ENCODE peak calls at places on chromosome 10, in five cellular contexts. I is K562, U is HepG2, C is GM12878, P is H1. V is an unnamed sample.

GRCh38 chr10:62099299-62099698 is 169.3 kb downstream of the RTKN2 start:
- DNase-seq in I (no peak), P (no peak), U (no peak), C (no peak), V (no peak)

GRCh38 chr10:104045151-104046089 is 40.3 kb downstream of the COL17A1 start:
- DNase-seq in I (peak), C (no peak), P (peak), U (peak), V (peak)

GRCh38 chr10:34079702-34080484 is 735.2 kb downstream of the PARD3 start:
- DNase-seq in I (no peak), P (no peak), C (no peak), U (no peak), V (no peak)

GRCh38 chr10:124332426-124332825 is 86.3 kb downstream of the OAT start:
- DNase-seq in P (no peak), U (no peak), I (no peak), C (no peak), V (no peak)

GRCh38 chr10:104035817-104036384 is 49.8 kb downstream of the COL17A1 start:
- DNase-seq in U (no peak), P (no peak), I (no peak), C (no peak), V (no peak)

GRCh38 chr10:60818134-60818770 is 40.0 kb downstream of the CDK1 start:
- DNase-seq in U (no peak), I (no peak), C (no peak), P (no peak), V (no peak)

GRCh38 chr10:26733750-26734568 is 36.5 kb downstream of the PDSS1 start:
- DNase-seq in I (no peak), C (no peak), U (peak), P (no peak), V (no peak)

GRCh38 chr10:70540789-70541360 is 61.7 kb downstream of the PRF1 start:
- DNase-seq in I (no peak), C (no peak), U (no peak), P (no peak), V (no peak)

GRCh38 chr10:14302035-14302434 is 28.7 kb downstream of the FRMD4A start:
- DNase-seq in P (no peak), I (peak), C (no peak), U (no peak), V (no peak)

GRCh38 chr10:14547826-14548225 is 217.1 kb upstream of the FRMD4A start:
- DNase-seq in P (no peak), C (no peak), U (no peak), I (no peak), V (no peak)

GRCh38 chr10:131744356-131744755 is 156.5 kb upstream of the PPP2R2D start:
- DNase-seq in I (no peak), U (no peak), C (no peak), P (no peak), V (no peak)

GRCh38 chr10:16933799-16934198 is 116.6 kb upstream of the RSU1 start:
- DNase-seq in I (no peak), C (no peak), P (no peak), U (no peak), V (no peak)

GRCh38 chr10:132784582-132785432 is 1.1 kb downstream of the NKX6-2 start:
- DNase-seq in U (no peak), C (no peak), P (no peak), I (no peak), V (no peak)

GRCh38 chr10:124059552-124059951 is 33.8 kb downstream of the CHST15 start:
- DNase-seq in C (no peak), P (no peak), U (no peak), I (no peak), V (no peak)

GRCh38 chr10:68516766-68517165 is 10.6 kb downstream of the SLC25A16 start:
- DNase-seq in U (no peak), P (no peak), C (no peak), I (no peak), V (no peak)

GRCh38 chr10:71766717-71767419 is 6.5 kb downstream of the VSIR start:
- DNase-seq in U (peak), C (no peak), I (peak), P (no peak), V (peak)

GRCh38 chr10:12873172-12873571 is 128.3 kb downstream of the CCDC3 start:
- DNase-seq in C (no peak), P (no peak), U (no peak), I (no peak), V (no peak)

GRCh38 chr10:13877154-13877909 is 290.6 kb downstream of the PRPF18 start:
- DNase-seq in P (no peak), I (no peak), U (peak), C (no peak), V (no peak)

GRCh38 chr10:129642427-129642826 is 175.4 kb downstream of the MGMT start:
- DNase-seq in U (peak), I (no peak), C (no peak), P (no peak), V (peak)

GRCh38 chr10:116521424-116522305 is 24.1 kb upstream of the PNLIP start:
- DNase-seq in C (no peak), I (peak), U (peak), P (no peak), V (peak)

GRCh38 chr10:44009891-44010290 is 361.2 kb upstream of the ZNF32 start:
- DNase-seq in C (no peak), I (no peak), P (no peak), U (no peak), V (no peak)
- TF ChIP-seq SP1 in C (no peak), I (no peak), P (no peak), U (no peak), V (no peak)

GRCh38 chr10:29127037-29127436 is 161.8 kb upstream of the LYZL1 start:
- DNase-seq in I (no peak), P (no peak), U (no peak), C (no peak), V (no peak)
- H3K9ac ChIP-seq in I (no peak), P (no peak), U (no peak), C (no peak), V (no peak)

GRCh38 chr10:45443101-45444009 is 69.3 kb downstream of the ALOX5 start:
- DNase-seq in I (no peak), C (no peak), P (no peak), U (no peak), V (no peak)

GRCh38 chr10:45444022-45444421 is 70.0 kb downstream of the ALOX5 start:
- DNase-seq in U (no peak), I (no peak), C (no peak), P (no peak), V (no peak)

GRCh38 chr10:45442670-45443069 is 68.7 kb downstream of the ALOX5 start:
- DNase-seq in I (peak), U (no peak), C (no peak), P (no peak), V (no peak)

GRCh38 chr10:45444976-45445898 is 71.2 kb downstream of the ALOX5 start:
- DNase-seq in U (no peak), P (no peak), C (no peak), I (no peak), V (no peak)

DNA sequence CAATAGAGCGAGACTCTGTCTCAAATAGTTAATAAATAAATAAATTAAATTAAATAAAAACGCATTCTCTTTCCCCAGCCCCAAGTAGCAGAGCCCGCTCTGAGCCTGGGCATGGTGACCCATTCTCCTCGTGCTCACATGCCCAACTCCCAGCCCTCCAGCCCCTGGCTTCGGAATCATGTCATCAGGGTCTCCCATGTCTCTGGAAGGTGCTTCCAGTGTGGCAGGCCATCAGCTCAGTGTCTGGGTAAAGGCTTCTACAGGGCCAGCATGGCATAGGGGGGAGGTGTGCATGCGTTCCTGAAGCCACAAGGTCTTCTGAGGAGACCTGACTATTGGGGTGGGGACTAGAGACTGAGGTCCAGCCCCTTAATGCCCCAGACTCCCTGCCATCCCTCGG is 72.8 kb downstream of the ALOX5 start:
- DNase-seq in C (no peak), U (no peak), I (no peak), P (no peak), V (no peak)
- TF ChIP-seq SP1 in C (no peak), U (no peak), I (no peak), P (no peak), V (no peak)

GRCh38 chr10:63700935-63701263 is 179.7 kb downstream of the REEP3 start:
- DNase-seq in U (no peak), I (no peak), C (no peak), P (no peak), V (no peak)
- H3K9ac ChIP-seq in U (no peak), I (no peak), C (no peak), P (no peak), V (peak)

GRCh38 chr10:36173364-36173763 is 531.3 kb upstream of the FZD8 start:
- DNase-seq in C (no peak), P (no peak), I (no peak), U (no peak), V (no peak)
- TF ChIP-seq SP1 in C (no peak), P (no peak), I (no peak), U (no peak), V (no peak)